ENCODE peak calls at places on chromosomes 13 and 19, in six cellular contexts. L is heart right ventricle, H is NB4, B is progenitor cell of endocrine pancreas, A is fibroblast of villous mesenchyme, T is thyroid gland. C is an unnamed sample.

GRCh38 chr19:44050740-44051653 is 839 bp upstream of the ZNF223 start:
- DNase-seq in L (no peak), H (no peak), B (no peak), A (no peak), T (peak; percentile 33), C (peak; percentile 7)

GRCh38 chr13:77519808-77520207 is 15.7 kb upstream of the SCEL start:
- DNase-seq in L (no peak), H (no peak), B (no peak), A (no peak), T (no peak), C (no peak)

GRCh38 chr13:79432992-79433391 is 26.9 kb upstream of the RBM26 start:
- DNase-seq in L (no peak), H (no peak), B (no peak), A (no peak), T (no peak), C (no peak)

GRCh38 chr13:33230178-33230881 is 55.2 kb downstream of the STARD13 start:
- DNase-seq in L (no peak), H (no peak), B (no peak), A (peak; percentile 79), T (no peak), C (peak; percentile 79)

GRCh38 chr19:44891016-44891882 is at the start of gene TOMM40:
- DNase-seq in L (no peak), H (peak; percentile 98), B (peak; percentile 22), A (peak; percentile 100), T (no peak), C (no peak)

GRCh38 chr19:41328157-41328817 is 18.3 kb downstream of the CCDC97 start:
- DNase-seq in L (no peak), H (no peak), B (no peak), A (peak; percentile 30), T (no peak), C (peak; percentile 44)

GRCh38 chr19:49020931-49021895 is 2.9 kb downstream of the CGB3 start:
- DNase-seq in L (no peak), H (peak; percentile 47), B (no peak), A (peak; percentile 34), T (no peak), C (peak; percentile 44)

GRCh38 chr13:86002921-86003488 is 203.8 kb upstream of the SLITRK6 start:
- DNase-seq in L (no peak), H (no peak), B (no peak), A (no peak), T (no peak), C (no peak)

GRCh38 chr19:45613926-45614725 is 12.1 kb upstream of the GPR4 start:
- DNase-seq in L (no peak), H (peak; percentile 88), B (no peak), A (peak; percentile 94), T (no peak), C (peak; percentile 96)

GRCh38 chr13:52164989-52165388 is 5.6 kb upstream of the NEK3 start:
- DNase-seq in L (no peak), H (no peak), B (no peak), A (no peak), T (no peak), C (no peak)

GRCh38 chr19:57888107-57888493 is 737 bp downstream of the ZNF814 start:
- DNase-seq in L (no peak), H (no peak), B (no peak), A (no peak), T (no peak), C (no peak)

GRCh38 chr19:53518061-53518460 is 19.9 kb upstream of the ZNF331 start:
- DNase-seq in L (no peak), H (no peak), B (no peak), A (no peak), T (no peak), C (no peak)

GRCh38 chr13:48545608-48546007 is 12.7 kb upstream of the RCBTB2 start:
- DNase-seq in L (no peak), H (no peak), B (no peak), A (no peak), T (no peak), C (no peak)

GRCh38 chr19:33703438-33703750 is 81.6 kb downstream of the CHST8 start:
- DNase-seq in L (no peak), H (no peak), B (no peak), A (no peak), T (no peak), C (no peak)

GRCh38 chr13:111990362-111990761 is 76.6 kb upstream of the SOX1 start:
- DNase-seq in L (no peak), H (no peak), B (no peak), A (no peak), T (no peak), C (no peak)

GRCh38 chr13:106078191-106078590 is 457.3 kb downstream of the EFNB2 start:
- DNase-seq in L (no peak), H (no peak), B (no peak), A (no peak), T (no peak), C (peak; percentile 68)

GRCh38 chr19:14686411-14686810 is 3.4 kb upstream of the ZNF333 start:
- DNase-seq in L (no peak), H (peak; percentile 66), B (no peak), A (peak; percentile 16), T (no peak), C (peak; percentile 53)

GRCh38 chr19:40006273-40006691 is 9.4 kb downstream of the ZNF546 start:
- DNase-seq in L (peak; percentile 8), H (no peak), B (no peak), A (peak; percentile 59), T (no peak), C (peak; percentile 88)

GRCh38 chr13:52599037-52599852 is 43.0 kb upstream of the HNRNPA1L2 start:
- DNase-seq in L (peak; percentile 51), H (no peak), B (no peak), A (peak; percentile 18), T (no peak), C (peak; percentile 67)

GRCh38 chr13:52406629-52407028 is 657 bp upstream of the THSD1 start:
- DNase-seq in L (no peak), H (no peak), B (no peak), A (no peak), T (no peak), C (no peak)

GRCh38 chr13:77732287-77732686 is 34.8 kb downstream of the SLAIN1 start:
- DNase-seq in L (no peak), H (no peak), B (no peak), A (no peak), T (no peak), C (no peak)

GRCh38 chr13:98216135-98216565 is 39.1 kb upstream of the RNF113B start:
- DNase-seq in L (peak; percentile 47), H (no peak), B (no peak), A (peak; percentile 80), T (peak; percentile 92), C (peak; percentile 95)

GRCh38 chr19:48501961-48502719 is 9.5 kb downstream of the LMTK3 start:
- DNase-seq in L (no peak), H (peak; percentile 99), B (peak; percentile 91), A (peak; percentile 34), T (peak; percentile 99), C (no peak)

GRCh38 chr13:23899555-23899954 is 2.3 kb upstream of the C1QTNF9B start:
- DNase-seq in L (peak; percentile 59), H (peak; percentile 20), B (no peak), A (peak; percentile 60), T (peak; percentile 30), C (peak; percentile 73)
- TF ChIP-seq CTCF in L (peak; percentile 17), H (peak; percentile 40), B (peak; percentile 65), A (peak; percentile 73), T (peak; percentile 31), C (peak; percentile 73)

DNA sequence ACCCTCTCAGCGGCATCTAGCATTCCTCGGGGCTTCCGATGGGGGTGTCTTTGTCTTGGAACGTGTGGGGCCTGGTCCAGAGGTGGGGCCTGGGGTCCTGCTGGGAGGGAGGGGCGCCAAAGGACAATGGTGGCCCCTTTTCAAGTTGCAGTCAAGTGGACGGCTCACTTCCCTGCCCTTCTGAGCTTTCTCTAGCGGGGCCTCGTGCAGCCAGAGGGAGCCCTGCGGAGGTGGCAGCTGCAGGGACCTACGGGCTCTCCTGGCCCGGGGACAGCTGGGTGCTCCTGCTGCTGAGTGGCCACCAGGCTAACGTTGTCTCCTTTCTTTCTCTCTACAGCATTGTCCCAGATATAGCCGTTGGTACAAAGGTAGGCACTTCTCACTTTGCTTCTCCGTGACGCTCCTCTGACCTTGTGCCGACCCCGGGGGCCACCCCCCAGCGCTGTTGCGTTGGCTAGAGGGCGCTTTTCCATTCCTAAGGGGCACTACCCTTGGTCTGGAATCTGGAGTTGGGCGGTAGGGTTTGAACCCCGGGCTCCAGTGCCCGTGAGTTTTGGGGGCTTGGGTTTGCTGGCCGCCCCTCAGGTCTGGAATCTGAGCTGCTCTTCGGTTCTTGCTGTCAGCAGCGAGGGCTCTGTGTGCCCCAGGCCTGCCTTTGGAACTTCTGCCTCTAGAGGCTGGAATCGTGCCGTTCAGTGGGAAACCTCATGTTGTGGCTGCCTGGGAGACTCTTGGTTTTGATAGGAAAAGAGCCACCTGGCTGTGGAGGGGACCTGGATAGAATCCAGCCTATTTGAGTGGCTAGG is 2.0 kb downstream of the PTBP1 start:
- DNase-seq in L (no peak), H (peak; percentile 50), B (no peak), A (peak; percentile 72), T (peak; percentile 66), C (peak; percentile 67)
- TF ChIP-seq CTCF in L (no peak), H (no peak), B (peak; percentile 45), A (peak; percentile 46), T (no peak), C (peak; percentile 51)

GRCh38 chr13:46342538-46342937 is 44.5 kb downstream of the RUBCNL start:
- DNase-seq in L (no peak), H (no peak), B (no peak), A (no peak), T (no peak), C (no peak)
- TF ChIP-seq CTCF in L (no peak), H (no peak), B (peak; percentile 15), A (no peak), T (no peak), C (no peak)

GRCh38 chr13:109130093-109130835 is 500.9 kb downstream of the MYO16 start:
- DNase-seq in L (no peak), H (peak; percentile 61), B (no peak), A (no peak), T (no peak), C (no peak)

GRCh38 chr13:109136873-109137272 is 507.5 kb downstream of the MYO16 start:
- DNase-seq in L (no peak), H (no peak), B (no peak), A (no peak), T (no peak), C (no peak)

GRCh38 chr13:109131698-109132257 is 502.4 kb downstream of the MYO16 start:
- DNase-seq in L (no peak), H (peak; percentile 97), B (no peak), A (peak; percentile 19), T (no peak), C (peak; percentile 91)

GRCh38 chr13:109139346-109139745 is 509.9 kb downstream of the MYO16 start:
- DNase-seq in L (no peak), H (no peak), B (no peak), A (no peak), T (no peak), C (no peak)

GRCh38 chr13:109135018-109135417 is 505.6 kb downstream of the MYO16 start:
- DNase-seq in L (no peak), H (peak; percentile 51), B (no peak), A (no peak), T (no peak), C (peak; percentile 32)
- TF ChIP-seq CTCF in L (no peak), H (no peak), B (peak; percentile 27), A (peak; percentile 25), T (no peak), C (peak; percentile 38)